ENCODE peak calls at places on chromosome 17, in seven cellular contexts. B is effector memory CD4-positive, alpha-beta T cell; E is glutamatergic neuron; J is NCI-H1092 treated with DMSO at 0.1 percent for 48 hours; N is activated T-helper 1 cell treated with anti-CD3 and anti-CD28 coated beads, Interleukin-2, amount 50 U/mL, for 16 hours; G is astrocyte of the cerebellum; A is transverse colon. P is an unnamed sample.

GRCh38 chr17:6456914-6457687 is 12.8 kb downstream of the PIMREG start:
- DNase-seq in B (no peak), E (no peak), J (no peak), N (no peak), G (no peak), A (peak; percentile 44), P (peak; percentile 22)

GRCh38 chr17:33086878-33087277 is 95.2 kb downstream of the SPACA3 start:
- DNase-seq in B (no peak), E (no peak), J (no peak), N (no peak), G (no peak), A (no peak), P (no peak)

GRCh38 chr17:76726766-76727718 is at the start of gene METTL23:
- DNase-seq in B (peak; percentile 93), E (peak; percentile 86), J (peak; percentile 69), N (peak; percentile 62), G (no peak), A (peak; percentile 90), P (no peak)

GRCh38 chr17:46777943-46778915 is 40.3 kb downstream of the WNT3 start:
- DNase-seq in B (no peak), E (no peak), J (no peak), N (no peak), G (no peak), A (no peak), P (no peak)

GRCh38 chr17:41734139-41734948 is at the start of gene HAP1:
- DNase-seq in B (no peak), E (peak; percentile 61), J (no peak), N (no peak), G (no peak), A (no peak), P (no peak)

GRCh38 chr17:48612854-48613691 is 2.0 kb downstream of the HOXB8 start:
- DNase-seq in B (peak; percentile 31), E (peak; percentile 52), J (no peak), N (no peak), G (no peak), A (peak; percentile 49), P (no peak)

GRCh38 chr17:75823257-75824041 is 20.8 kb downstream of the UNC13D start:
- DNase-seq in B (no peak), E (no peak), J (no peak), N (no peak), G (no peak), A (no peak), P (no peak)

GRCh38 chr17:43655702-43656275 is 5.9 kb downstream of the MEOX1 start:
- DNase-seq in B (no peak), E (no peak), J (no peak), N (no peak), G (no peak), A (no peak), P (no peak)

GRCh38 chr17:4881761-4882555 is 17.4 kb upstream of the C17orf107 start:
- DNase-seq in B (no peak), E (peak; percentile 75), J (peak; percentile 13), N (peak; percentile 39), G (no peak), A (peak; percentile 80), P (no peak)

GRCh38 chr17:40364906-40365305 is 369 bp upstream of the GJD3 start:
- DNase-seq in B (no peak), E (no peak), J (no peak), N (no peak), G (no peak), A (no peak), P (no peak)

GRCh38 chr17:81405382-81406005 is 10.2 kb downstream of the BAHCC1 start:
- DNase-seq in B (no peak), E (no peak), J (no peak), N (no peak), G (no peak), A (no peak), P (no peak)

GRCh38 chr17:65023791-65024190 is 32.7 kb downstream of the GNA13 start:
- DNase-seq in B (no peak), E (no peak), J (no peak), N (no peak), G (no peak), A (no peak), P (no peak)

GRCh38 chr17:80036715-80037477 is 454 bp downstream of the CCDC40 start:
- DNase-seq in B (no peak), E (peak; percentile 81), J (peak; percentile 90), N (no peak), G (no peak), A (peak; percentile 37), P (no peak)

GRCh38 chr17:2814499-2815341 is 18.5 kb downstream of the RAP1GAP2 start:
- DNase-seq in B (peak; percentile 95), E (no peak), J (no peak), N (peak; percentile 89), G (no peak), A (peak; percentile 70), P (no peak)

GRCh38 chr17:746783-747629 is 5.1 kb downstream of the GEMIN4 start:
- DNase-seq in B (no peak), E (no peak), J (no peak), N (no peak), G (no peak), A (no peak), P (no peak)

GRCh38 chr17:6599364-6599763 is 41.1 kb downstream of the KIAA0753 start:
- DNase-seq in B (no peak), E (no peak), J (no peak), N (no peak), G (no peak), A (no peak), P (no peak)

GRCh38 chr17:7262192-7263070 is at the start of gene CLDN7:
- DNase-seq in B (no peak), E (no peak), J (no peak), N (no peak), G (no peak), A (peak; percentile 94), P (no peak)

GRCh38 chr17:14741516-14741915 is 440.6 kb downstream of the HS3ST3B1 start:
- DNase-seq in B (no peak), E (no peak), J (no peak), N (no peak), G (no peak), A (no peak), P (no peak)

GRCh38 chr17:48678141-48678971 is 44.0 kb downstream of the PRAC1 start:
- DNase-seq in B (peak; percentile 33), E (peak; percentile 88), J (peak; percentile 63), N (peak; percentile 45), G (no peak), A (peak; percentile 68), P (peak; percentile 35)

GRCh38 chr17:3979276-3979583 is 15.0 kb upstream of the ATP2A3 start:
- DNase-seq in B (no peak), E (no peak), J (no peak), N (no peak), G (no peak), A (no peak), P (no peak)

GRCh38 chr17:81486174-81486810 is 26.3 kb downstream of the ACTG1 start:
- DNase-seq in B (no peak), E (no peak), J (no peak), N (no peak), G (no peak), A (no peak), P (no peak)

GRCh38 chr17:77571562-77571981 is 386.9 kb upstream of the TNRC6C start:
- DNase-seq in B (no peak), E (no peak), J (no peak), N (no peak), G (no peak), A (no peak), P (no peak)

GRCh38 chr17:62974788-62975586 is 9.0 kb downstream of the TANC2 start:
- DNase-seq in B (no peak), E (no peak), J (no peak), N (no peak), G (peak; percentile 60), A (no peak), P (no peak)

GRCh38 chr17:78966906-78967600 is 12.7 kb downstream of the LGALS3BP start:
- DNase-seq in B (no peak), E (no peak), J (no peak), N (no peak), G (no peak), A (no peak), P (no peak)

GRCh38 chr17:78919816-78920516 is 5.2 kb downstream of the TIMP2 start:
- DNase-seq in B (no peak), E (no peak), J (no peak), N (no peak), G (no peak), A (no peak), P (no peak)

GRCh38 chr17:29036584-29036983 is 6.4 kb upstream of the PIPOX start:
- DNase-seq in B (no peak), E (no peak), J (no peak), N (no peak), G (no peak), A (no peak), P (no peak)

GRCh38 chr17:81434079-81434478 is 38.8 kb downstream of the BAHCC1 start:
- DNase-seq in B (no peak), E (no peak), J (no peak), N (no peak), G (no peak), A (no peak), P (no peak)

GRCh38 chr17:80892900-80893603 is 98.6 kb upstream of the CHMP6 start:
- DNase-seq in B (peak; percentile 23), E (no peak), J (no peak), N (peak; percentile 35), G (peak; percentile 35), A (no peak), P (no peak)

GRCh38 chr17:29581583-29582253 is 7.7 kb downstream of the GIT1 start:
- DNase-seq in B (no peak), E (no peak), J (no peak), N (no peak), G (no peak), A (no peak), P (no peak)